ENCODE peak calls at places on chromosomes 6 and 20, in ten cellular contexts. T is colonic mucosa; I is Calu3; G is psoas muscle; X is GM23338; S is mammary epithelial cell; N is Peyer's patch; H is type B pancreatic cell; J is activated CD8-positive, alpha-beta T cell treated with anti-CD3 and anti-CD28 coated beads for 36 hours; B is GM12865. F is an unnamed sample.

GRCh38 chr6:157281570-157281969 is 41.7 kb downstream of the TMEM242 start:
- DNase-seq in T (no peak), I (peak; percentile 63), G (no peak), X (peak; percentile 34), S (no peak), N (no peak), H (no peak), J (no peak), B (peak; percentile 37), F (no peak)

GRCh38 chr20:57624124-57624523 is 3.9 kb upstream of the ZBP1 start:
- DNase-seq in T (no peak), I (no peak), G (no peak), X (no peak), S (no peak), N (no peak), H (no peak), J (no peak), B (no peak), F (no peak)

GRCh38 chr6:155455766-155456165 is at the start of gene NOX3:
- DNase-seq in T (no peak), I (no peak), G (no peak), X (peak; percentile 36), S (peak; percentile 37), N (no peak), H (no peak), J (no peak), B (no peak), F (no peak)

GRCh38 chr6:79630883-79631799 is at the start of gene SH3BGRL2:
- DNase-seq in T (peak; percentile 95), I (peak; percentile 84), G (peak; percentile 82), X (peak; percentile 93), S (peak; percentile 63), N (peak; percentile 92), H (peak; percentile 86), J (peak; percentile 39), B (peak; percentile 64), F (peak; percentile 47)

GRCh38 chr6:45754432-45754831 is 261.2 kb downstream of the CLIC5 start:
- DNase-seq in T (no peak), I (no peak), G (no peak), X (no peak), S (no peak), N (no peak), H (no peak), J (no peak), B (no peak), F (no peak)

GRCh38 chr6:12238191-12238590 is 52.0 kb upstream of the EDN1 start:
- DNase-seq in T (no peak), I (no peak), G (no peak), X (no peak), S (no peak), N (no peak), H (no peak), J (peak; percentile 32), B (peak; percentile 5), F (no peak)

GRCh38 chr6:50128420-50129005 is 78.8 kb upstream of the DEFB112 start:
- DNase-seq in T (no peak), I (no peak), G (no peak), X (peak; percentile 47), S (no peak), N (no peak), H (no peak), J (no peak), B (peak; percentile 12), F (no peak)

GRCh38 chr20:41277049-41277448 is 40.5 kb downstream of the ZHX3 start:
- DNase-seq in T (no peak), I (no peak), G (no peak), X (no peak), S (no peak), N (no peak), H (no peak), J (no peak), B (no peak), F (no peak)

GRCh38 chr20:52269926-52270325 is 78.3 kb upstream of the ZFP64 start:
- DNase-seq in T (no peak), I (no peak), G (no peak), X (no peak), S (no peak), N (no peak), H (no peak), J (no peak), B (no peak), F (no peak)

GRCh38 chr6:3592371-3592941 is 135.6 kb upstream of the SLC22A23 start:
- DNase-seq in T (no peak), I (peak; percentile 3), G (no peak), X (no peak), S (peak; percentile 100), N (no peak), H (no peak), J (no peak), B (no peak), F (peak; percentile 61)

GRCh38 chr20:278181-278580 is 12.4 kb downstream of the C20orf96 start:
- DNase-seq in T (no peak), I (no peak), G (no peak), X (no peak), S (no peak), N (peak; percentile 9), H (no peak), J (no peak), B (no peak), F (no peak)

GRCh38 chr20:276620-277495 is 13.7 kb downstream of the C20orf96 start:
- DNase-seq in T (no peak), I (no peak), G (no peak), X (no peak), S (no peak), N (peak; percentile 23), H (no peak), J (no peak), B (no peak), F (no peak)

GRCh38 chr20:278607-279571 is 11.7 kb downstream of the C20orf96 start:
- DNase-seq in T (no peak), I (no peak), G (no peak), X (peak; percentile 90), S (no peak), N (peak; percentile 44), H (no peak), J (no peak), B (no peak), F (no peak)

GRCh38 chr20:275791-276190 is 14.8 kb downstream of the C20orf96 start:
- DNase-seq in T (peak; percentile 10), I (no peak), G (no peak), X (no peak), S (no peak), N (peak; percentile 10), H (no peak), J (no peak), B (no peak), F (no peak)

DNA sequence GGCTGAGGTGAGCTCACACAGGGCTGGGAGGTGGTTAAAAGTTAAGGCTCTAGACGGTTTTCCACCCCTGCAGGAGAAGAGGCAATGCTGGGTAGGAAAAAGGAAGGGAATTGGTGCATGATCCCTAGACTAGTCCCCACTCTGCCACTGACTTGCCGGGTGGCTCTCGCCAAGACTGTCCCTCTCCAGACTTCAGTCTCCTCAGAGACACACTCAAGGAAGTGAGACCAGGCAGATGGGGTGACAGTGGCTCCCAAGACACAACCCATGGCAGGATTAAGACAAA is 13.1 kb downstream of the C20orf96 start:
- DNase-seq in T (no peak), I (no peak), G (no peak), X (no peak), S (no peak), N (no peak), H (no peak), J (no peak), B (no peak), F (no peak)
- TF ChIP-seq CTCF in T (no peak), I (no peak), G (no peak), X (no peak), S (no peak), N (no peak), H (no peak), J (no peak), B (no peak), F (no peak)

DNA sequence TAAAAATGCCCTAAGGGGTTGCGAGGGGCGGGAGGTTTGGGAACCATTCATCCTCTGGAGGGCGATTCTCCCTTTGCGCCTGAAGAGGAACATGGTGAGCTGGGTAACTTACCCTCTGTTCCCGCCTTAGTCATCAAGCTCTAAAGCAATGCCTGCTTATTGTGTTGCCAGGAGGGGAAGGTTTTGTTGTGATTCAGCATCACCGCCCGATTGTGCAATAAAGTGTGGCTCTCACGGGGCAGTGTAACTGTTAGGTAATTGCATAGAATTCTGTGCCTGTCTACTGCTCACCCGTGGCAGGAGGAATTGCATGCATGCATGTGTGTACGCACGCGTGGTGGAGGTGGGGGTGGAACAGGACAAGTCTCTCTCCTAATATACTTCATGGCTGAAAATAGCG is 95.5 kb upstream of the AGPAT4 start:
- DNase-seq in T (no peak), I (peak; percentile 50), G (no peak), X (peak; percentile 24), S (peak; percentile 95), N (peak; percentile 82), H (no peak), J (no peak), B (no peak), F (peak; percentile 97)
- TF ChIP-seq CTCF in T (no peak), I (no peak), G (no peak), X (no peak), S (peak; percentile 30), N (no peak), H (no peak), J (no peak), B (no peak), F (no peak)

DNA sequence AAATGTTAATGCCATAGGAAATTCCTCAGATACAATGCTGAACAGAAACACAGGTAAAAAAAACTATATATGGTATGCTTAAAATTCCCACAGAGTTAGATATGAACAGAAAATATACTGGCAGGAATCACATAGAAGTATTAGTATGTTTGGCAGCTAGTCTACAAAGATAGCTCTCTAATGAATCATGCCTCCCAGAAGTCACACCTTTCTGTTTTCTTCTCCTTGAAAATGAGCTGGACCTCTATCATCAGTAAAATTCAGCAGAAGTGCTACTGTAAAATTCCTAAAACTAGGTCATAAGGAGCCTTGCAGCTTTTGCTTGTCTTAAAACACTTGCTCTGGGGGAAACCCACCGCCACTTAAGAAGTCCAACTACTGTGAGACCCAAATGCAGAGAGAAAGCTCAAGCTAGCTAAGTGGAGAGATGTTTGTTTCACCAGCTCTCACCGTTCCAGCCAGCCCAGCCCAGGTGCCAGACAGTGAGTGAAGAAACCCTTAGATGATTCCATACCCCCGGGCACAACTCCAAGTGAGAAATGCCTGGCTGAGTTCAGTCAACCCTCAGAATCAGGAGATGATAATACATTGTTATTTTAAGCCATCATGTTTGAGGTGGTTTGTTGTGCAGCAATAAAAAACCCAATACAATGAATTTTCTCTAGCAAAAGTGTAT is 43.0 kb downstream of the TSPYL4 start:
- DNase-seq in T (no peak), I (peak; percentile 2), G (peak; percentile 76), X (no peak), S (peak; percentile 91), N (no peak), H (no peak), J (no peak), B (no peak), F (no peak)
- TF ChIP-seq CTCF in T (no peak), I (no peak), G (no peak), X (no peak), S (no peak), N (no peak), H (no peak), J (no peak), B (no peak), F (no peak)

DNA sequence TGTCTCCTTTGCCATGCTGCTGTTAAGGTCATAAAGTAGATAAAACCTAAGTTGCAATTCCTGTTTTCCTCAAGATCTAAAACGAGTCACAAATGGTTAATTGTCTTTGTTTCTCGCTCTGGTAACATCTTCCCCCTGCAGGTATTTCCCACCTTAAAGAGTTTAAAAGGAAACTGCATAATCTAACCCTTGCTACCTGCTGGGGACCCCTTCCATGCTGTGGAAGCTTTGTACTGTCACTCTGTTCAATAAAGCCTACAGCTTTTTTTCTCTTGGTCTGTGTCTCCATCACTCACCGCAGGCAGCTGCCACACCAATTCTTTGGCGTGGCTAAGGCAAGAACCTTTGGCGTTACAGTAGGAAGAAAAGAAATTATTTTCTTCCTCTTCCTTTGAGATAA is 117.7 kb upstream of the GJE1 start:
- DNase-seq in T (no peak), I (no peak), G (no peak), X (peak; percentile 68), S (no peak), N (no peak), H (no peak), J (no peak), B (no peak), F (no peak)
- TF ChIP-seq CTCF in T (no peak), I (no peak), G (no peak), X (no peak), S (no peak), N (no peak), H (no peak), J (no peak), B (no peak), F (no peak)